ENCODE peak calls at places on chromosomes 11 and 22, in four cellular contexts. V, H, A and C are unnamed samples.

GRCh38 chr11:121265586-121265985 is 27.0 kb upstream of the SC5D start:
- DNase-seq in V (no peak), H (no peak), A (no peak), C (no peak)

GRCh38 chr11:18789942-18790341 is 1.7 kb downstream of the PTPN5 start:
- DNase-seq in V (no peak), H (no peak), A (no peak), C (no peak)

GRCh38 chr11:69173925-69174591 is 18.3 kb downstream of the SMIM38 start:
- DNase-seq in V (no peak), H (no peak), A (no peak), C (no peak)

GRCh38 chr11:32161293-32161692 is 70.4 kb downstream of the RCN1 start:
- DNase-seq in V (no peak), H (no peak), A (no peak), C (no peak)

GRCh38 chr11:19842505-19842904 is 129.9 kb downstream of the NAV2 start:
- DNase-seq in V (no peak), H (no peak), A (no peak), C (no peak)

GRCh38 chr11:123364145-123364544 is 65.9 kb upstream of the GRAMD1B start:
- DNase-seq in V (no peak), H (no peak), A (no peak), C (no peak)

GRCh38 chr22:50059185-50059880 is 1.2 kb upstream of the TTLL8 start:
- DNase-seq in V (no peak), H (no peak), A (no peak), C (no peak)

GRCh38 chr11:65791719-65792213 is 4.9 kb downstream of the OVOL1 start:
- DNase-seq in V (peak; percentile 72), H (no peak), A (no peak), C (no peak)

GRCh38 chr11:44623716-44624491 is 58.4 kb downstream of the CD82 start:
- DNase-seq in V (peak; percentile 3), H (no peak), A (no peak), C (no peak)

GRCh38 chr11:65960824-65961266 is 689 bp upstream of the SART1 start:
- DNase-seq in V (no peak), H (no peak), A (no peak), C (no peak)

GRCh38 chr22:46911341-46911740 is 148.9 kb downstream of the TBC1D22A start:
- DNase-seq in V (no peak), H (no peak), A (no peak), C (no peak)

GRCh38 chr22:43172191-43172590 is 14.7 kb downstream of the TTLL12 start:
- DNase-seq in V (no peak), H (no peak), A (no peak), C (no peak)

GRCh38 chr22:39292561-39293074 is 26.8 kb downstream of the RPL3 start:
- DNase-seq in V (no peak), H (no peak), A (peak; percentile 81), C (peak; percentile 88)

GRCh38 chr22:49954354-49954753 is 6.2 kb upstream of the PIM3 start:
- DNase-seq in V (no peak), H (no peak), A (no peak), C (no peak)

GRCh38 chr11:118437046-118437735 is 899 bp downstream of the KMT2A start:
- DNase-seq in V (peak; percentile 50), H (peak; percentile 45), A (no peak), C (no peak)

GRCh38 chr11:31687256-31687655 is 123.9 kb downstream of the PAX6 start:
- DNase-seq in V (no peak), H (no peak), A (no peak), C (no peak)

GRCh38 chr22:23898006-23898974 is 4.1 kb downstream of the MIF start:
- DNase-seq in V (no peak), H (no peak), A (no peak), C (no peak)

GRCh38 chr11:60763692-60764369 is 7.2 kb downstream of the MS4A15 start:
- DNase-seq in V (no peak), H (no peak), A (no peak), C (no peak)

GRCh38 chr11:26743622-26744021 is 21.8 kb upstream of the SLC5A12 start:
- DNase-seq in V (no peak), H (no peak), A (no peak), C (no peak)

GRCh38 chr22:30392661-30393321 is 4.0 kb upstream of the SEC14L2 start:
- DNase-seq in V (no peak), H (no peak), A (no peak), C (no peak)

GRCh38 chr22:39661842-39662676 is 91.5 kb downstream of the CACNA1I start:
- DNase-seq in V (peak; percentile 80), H (peak; percentile 78), A (no peak), C (no peak)